ENCODE peak calls at places on chromosomes 12 and 14, in five cellular contexts. M is H1, Q is K562, C is HepG2, X is GM12878. V is an unnamed sample.

GRCh38 chr12:26195250-26195640 is at the start of gene SSPN:
- DNase-seq in M (peak; percentile 63), Q (no peak), C (no peak), X (no peak), V (no peak)

GRCh38 chr14:73795974-73796373 is 55.7 kb upstream of the PTGR2 start:
- DNase-seq in M (no peak), Q (no peak), C (peak; percentile 93), X (no peak), V (peak; percentile 77)

GRCh38 chr14:99744873-99745224 is 48.4 kb upstream of the EML1 start:
- DNase-seq in M (no peak), Q (no peak), C (no peak), X (no peak), V (no peak)

GRCh38 chr14:75132374-75133086 is 5.7 kb upstream of the NEK9 start:
- DNase-seq in M (peak; percentile 66), Q (peak; percentile 37), C (peak; percentile 69), X (peak; percentile 66), V (peak; percentile 65)

GRCh38 chr12:19196959-19197630 is 67.6 kb downstream of the PLEKHA5 start:
- DNase-seq in M (no peak), Q (no peak), C (no peak), X (no peak), V (no peak)

GRCh38 chr14:70339970-70340369 is 19.5 kb downstream of the COX16 start:
- DNase-seq in M (no peak), Q (no peak), C (no peak), X (no peak), V (no peak)

GRCh38 chr12:115988629-115989563 is 288.6 kb downstream of the MED13L start:
- DNase-seq in M (no peak), Q (no peak), C (no peak), X (no peak), V (no peak)

GRCh38 chr14:69151458-69152180 is 1.3 kb downstream of the DCAF5 start:
- DNase-seq in M (peak; percentile 92), Q (peak; percentile 76), C (peak; percentile 55), X (no peak), V (peak; percentile 48)

GRCh38 chr12:98686603-98687002 is 41.5 kb downstream of the APAF1 start:
- DNase-seq in M (no peak), Q (no peak), C (no peak), X (no peak), V (no peak)

GRCh38 chr14:54566152-54566409 is 847 bp upstream of the SAMD4A start:
- DNase-seq in M (peak; percentile 68), Q (no peak), C (no peak), X (no peak), V (no peak)

GRCh38 chr14:100662850-100663527 is 63.7 kb upstream of the DLK1 start:
- DNase-seq in M (peak; percentile 84), Q (peak; percentile 72), C (peak; percentile 77), X (no peak), V (peak; percentile 87)

GRCh38 chr14:85250369-85250768 is 279.6 kb upstream of the FLRT2 start:
- DNase-seq in M (no peak), Q (no peak), C (no peak), X (no peak), V (no peak)

GRCh38 chr14:70782361-70782760 is 27.0 kb downstream of the MAP3K9 start:
- DNase-seq in M (no peak), Q (no peak), C (no peak), X (no peak), V (no peak)

GRCh38 chr12:112979281-112979680 is 962 bp downstream of the OAS2 start:
- DNase-seq in M (no peak), Q (no peak), C (no peak), X (peak; percentile 38), V (no peak)

GRCh38 chr12:3310271-3311026 is 180.6 kb upstream of the PRMT8 start:
- DNase-seq in M (no peak), Q (no peak), C (no peak), X (no peak), V (no peak)

GRCh38 chr12:30847259-30847658 is 79.3 kb upstream of the TSPAN11 start:
- DNase-seq in M (no peak), Q (no peak), C (peak; percentile 66), X (peak; percentile 28), V (peak; percentile 62)

GRCh38 chr14:52073251-52073650 is 4.4 kb upstream of the NID2 start:
- DNase-seq in M (no peak), Q (no peak), C (no peak), X (no peak), V (no peak)

GRCh38 chr14:20454359-20454644 is 310 bp downstream of the OSGEP start:
- DNase-seq in M (no peak), Q (no peak), C (no peak), X (no peak), V (peak; percentile 89)

GRCh38 chr12:67107751-67108269 is 161.3 kb upstream of the CAND1 start:
- DNase-seq in M (no peak), Q (no peak), C (no peak), X (no peak), V (no peak)

GRCh38 chr12:67111182-67111581 is 158.0 kb upstream of the CAND1 start:
- DNase-seq in M (no peak), Q (no peak), C (no peak), X (no peak), V (no peak)

DNA sequence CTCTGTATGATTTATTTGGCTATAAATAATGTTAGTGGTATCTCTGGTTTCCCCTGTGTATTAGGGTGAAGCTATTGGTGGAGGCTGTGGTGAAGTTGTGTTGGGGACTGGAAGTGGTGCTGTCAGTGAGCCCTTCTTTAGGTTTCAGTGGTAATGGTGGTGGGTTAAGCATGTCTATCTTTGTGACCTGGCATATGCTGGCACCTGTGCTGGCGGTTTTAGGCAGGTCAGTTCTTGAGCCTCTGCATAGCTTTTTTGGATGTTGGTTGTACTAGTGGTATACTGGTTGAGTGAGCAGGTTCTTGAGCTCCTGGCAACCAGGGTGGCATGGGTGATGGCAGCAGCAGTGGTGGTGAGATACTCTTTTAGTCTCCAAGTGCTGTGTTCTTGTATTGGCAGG is 161.9 kb upstream of the CAND1 start:
- DNase-seq in M (no peak), Q (no peak), C (no peak), X (no peak), V (no peak)
- TF ChIP-seq SP1 in M (no peak), Q (no peak), C (no peak), X (no peak), V (no peak)

GRCh38 chr12:92928962-92929915 is at the start of gene EEA1:
- DNase-seq in M (peak; percentile 91), Q (peak; percentile 99), C (peak; percentile 91), X (peak; percentile 84), V (peak; percentile 89)
- H3K4me1 ChIP-seq in M (peaks cover 17% of the 10 kb centered on the region), Q (peaks cover 15% of the 10 kb centered on the region), C (peaks cover 59% of the 10 kb centered on the region), X (peaks cover 4% of the 10 kb centered on the region), V (peaks cover 20% of the 10 kb centered on the region)

GRCh38 chr14:35961697-35962274 is 135.6 kb downstream of the BRMS1L start:
- DNase-seq in M (no peak), Q (no peak), C (no peak), X (no peak), V (no peak)
- H2AFZ ChIP-seq in M (no peak overlapping the region), Q (no peak overlapping the region), C (no peak overlapping the region), X (no peak overlapping the region), V (no peak overlapping the region)

GRCh38 chr12:89476889-89477288 is 47.7 kb downstream of the GALNT4 start:
- DNase-seq in M (no peak), Q (no peak), C (no peak), X (no peak), V (no peak)
- TF ChIP-seq SP1 in M (no peak), Q (no peak), C (no peak), X (no peak), V (no peak)

DNA sequence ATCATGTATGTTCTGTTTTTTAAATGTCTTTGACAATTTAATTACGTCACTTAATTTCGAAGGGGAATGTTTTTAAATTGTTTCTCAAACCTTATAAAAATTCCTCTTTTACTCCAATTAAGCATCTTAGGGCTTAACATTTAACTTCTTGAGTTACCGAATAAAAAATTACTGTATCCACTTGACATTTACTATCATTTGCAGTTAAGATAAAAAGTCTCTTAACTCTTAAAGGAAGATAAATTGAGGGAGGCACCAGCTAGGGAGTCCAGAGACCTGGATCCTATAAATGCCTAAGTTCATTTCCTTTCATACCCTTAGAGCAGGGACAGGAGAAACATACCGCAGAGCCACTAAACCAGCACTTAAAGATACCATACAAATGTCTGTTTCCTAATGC is 71.5 kb downstream of the GALNT4 start:
- DNase-seq in M (no peak), Q (no peak), C (no peak), X (no peak), V (no peak)
- H3K4me1 ChIP-seq in M (peaks cover 9% of the 10 kb centered on the region), Q (peaks cover 4% of the 10 kb centered on the region), C (peaks cover 23% of the 10 kb centered on the region), X (no peaks in the 10 kb centered on the region), V (peaks cover 2% of the 10 kb centered on the region)

DNA sequence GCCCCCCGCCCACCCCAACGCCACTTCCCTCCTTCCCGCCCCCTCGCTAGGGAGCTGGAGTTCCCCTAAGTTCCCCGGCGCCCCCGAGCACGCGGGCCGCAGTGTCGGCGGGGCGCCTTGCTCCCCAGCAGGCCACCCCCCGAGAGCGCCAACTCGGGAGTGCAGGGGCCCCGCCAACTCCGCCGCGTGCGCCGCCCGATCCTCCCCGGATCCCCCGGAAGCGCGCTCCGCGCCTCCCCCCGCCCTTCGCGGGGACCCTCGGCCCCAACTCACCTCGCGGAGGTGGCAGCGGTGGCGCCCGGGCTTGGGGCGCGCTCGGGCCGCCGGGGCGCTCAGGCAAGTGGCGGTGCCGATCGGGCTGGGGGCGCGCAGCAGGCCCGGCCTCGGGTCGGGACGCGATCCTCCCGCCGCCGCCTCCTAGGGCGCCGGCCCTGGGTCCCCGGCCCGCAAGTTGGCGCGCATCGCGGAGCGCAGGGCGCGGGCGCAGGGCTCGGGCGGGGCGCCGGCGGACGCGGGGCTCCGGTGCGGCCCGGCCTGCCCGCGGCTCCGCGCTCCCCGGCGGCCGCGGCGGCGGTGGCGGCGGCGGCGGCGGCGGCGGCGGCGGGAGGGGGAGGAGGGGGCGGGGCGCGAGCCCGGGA is at the start of gene NCOR2:
- DNase-seq in M (peak; percentile 72), Q (peak; percentile 67), C (no peak), X (no peak), V (no peak)
- H2AFZ ChIP-seq in M (no peak within 1 kb of the TSS), Q (peak within 1 kb of the TSS; percentile 90), C (no peak within 1 kb of the TSS), X (peak within 1 kb of the TSS; percentile 69), V (no peak within 1 kb of the TSS)

GRCh38 chr12:386651-387050 is 2.5 kb downstream of the KDM5A start:
- DNase-seq in M (no peak), Q (no peak), C (no peak), X (no peak), V (no peak)

GRCh38 chr12:388547-389137 is 478 bp downstream of the KDM5A start:
- DNase-seq in M (no peak), Q (no peak), C (no peak), X (no peak), V (no peak)

GRCh38 chr12:388012-388411 is 1.1 kb downstream of the KDM5A start:
- DNase-seq in M (no peak), Q (no peak), C (no peak), X (no peak), V (no peak)

GRCh38 chr12:389138-390096 is at the start of gene KDM5A:
- DNase-seq in M (peak; percentile 88), Q (peak; percentile 85), C (peak; percentile 86), X (peak; percentile 73), V (peak; percentile 90)
- TF ChIP-seq SP1 in M (peak; percentile 35), Q (peak; percentile 89), C (peak; percentile 90), X (no peak), V (peak; percentile 78)

V was measured in HCT116.